ENCODE peak calls at places on chromosomes 7 and 10, in four cellular contexts. J is ovary, T is upper lobe of right lung, L is neuronal stem cell. W is an unnamed sample.

GRCh38 chr7:2175514-2175913 is 57.2 kb downstream of the MAD1L1 start:
- DNase-seq in L (no peak), J (no peak), T (no peak), W (no peak)

GRCh38 chr10:69801094-69801433 is 642 bp upstream of the COL13A1 start:
- DNase-seq in T (peak; percentile 73), J (peak; percentile 30), L (peak; percentile 33), W (no peak)

GRCh38 chr10:98433881-98434732 is 12.6 kb downstream of the HPS1 start:
- DNase-seq in L (no peak), T (no peak), J (no peak), W (no peak)

GRCh38 chr10:70872281-70872680 is 16.1 kb downstream of the PCBD1 start:
- DNase-seq in L (no peak), J (no peak), T (no peak), W (no peak)

GRCh38 chr7:5354460-5355279 is 69.0 kb downstream of the TNRC18 start:
- DNase-seq in L (no peak), T (no peak), J (peak; percentile 67), W (peak; percentile 88)

GRCh38 chr10:28365840-28366239 is 63.0 kb upstream of the MPP7 start:
- DNase-seq in T (no peak), L (no peak), J (no peak), W (no peak)

GRCh38 chr7:47371733-47372368 is 210.1 kb downstream of the TNS3 start:
- DNase-seq in L (no peak), J (peak; percentile 83), T (peak; percentile 91), W (peak; percentile 76)

GRCh38 chr7:94393251-94393758 is 1.4 kb upstream of the COL1A2 start:
- DNase-seq in L (peak; percentile 33), T (no peak), J (peak; percentile 67), W (no peak)

GRCh38 chr7:93011351-93012294 is 106.2 kb downstream of the SAMD9 start:
- DNase-seq in L (no peak), T (no peak), J (no peak), W (no peak)

GRCh38 chr7:8133955-8134733 is 127.8 kb downstream of the ICA1 start:
- DNase-seq in J (no peak), T (no peak), L (no peak), W (no peak)

GRCh38 chr10:34985823-34986222 is 104.3 kb downstream of the CUL2 start:
- DNase-seq in T (no peak), J (peak; percentile 9), L (no peak), W (no peak)

GRCh38 chr10:91800192-91800591 is 2.0 kb downstream of the TNKS2 start:
- DNase-seq in J (no peak), L (no peak), T (no peak), W (no peak)

DNA sequence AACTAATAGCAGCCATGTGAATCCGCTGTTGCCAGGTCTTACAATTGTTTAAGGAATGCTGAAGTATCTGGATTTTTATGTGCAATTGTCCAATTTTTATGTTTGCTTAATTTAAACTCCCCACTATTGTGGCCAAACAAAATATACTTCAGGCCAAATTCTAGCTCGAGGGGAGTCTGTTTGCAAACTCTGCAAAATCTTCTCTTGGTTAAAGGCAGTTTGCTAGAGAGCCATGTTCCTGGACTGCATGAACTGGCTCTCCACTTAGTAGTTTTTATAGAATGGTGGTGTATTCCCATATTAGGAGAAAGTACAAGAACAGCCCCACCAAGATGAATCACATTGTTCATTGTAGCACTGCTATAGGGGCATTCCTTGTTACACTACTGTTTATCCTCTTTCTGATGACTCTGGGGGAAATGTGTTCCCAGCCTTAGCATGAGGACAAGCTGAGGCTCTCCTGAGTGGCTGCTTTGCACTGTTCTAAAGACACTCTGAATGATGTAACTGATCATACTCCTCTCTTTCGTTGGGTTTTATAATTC is 178.0 kb upstream of the GLI3 start:
- DNase-seq in T (no peak), L (no peak), J (no peak), W (no peak)
- H3K27ac ChIP-seq in T (no peak overlapping the region), L (no peak overlapping the region), J (no peak overlapping the region), W (no peak overlapping the region)

GRCh38 chr10:49298990-49299815 is at the start of gene C10orf71:
- DNase-seq in J (no peak), T (no peak), L (no peak), W (no peak)
- H3K27ac ChIP-seq in J (no peak within 1 kb of the TSS), T (no peak within 1 kb of the TSS), L (no peak within 1 kb of the TSS), W (no peak within 1 kb of the TSS)

GRCh38 chr7:137421389-137421788 is 77.9 kb upstream of the PTN start:
- DNase-seq in L (no peak), T (no peak), J (no peak), W (no peak)
- H3K27ac ChIP-seq in L (no peak overlapping the region), T (no peak overlapping the region), J (no peak overlapping the region), W (no peak overlapping the region)

GRCh38 chr7:98315318-98315993 is 34.0 kb downstream of the BRI3 start:
- DNase-seq in L (no peak), J (no peak), T (no peak), W (no peak)
- H3K27ac ChIP-seq in L (no peak overlapping the region), J (no peak overlapping the region), T (no peak overlapping the region), W (no peak overlapping the region)

DNA sequence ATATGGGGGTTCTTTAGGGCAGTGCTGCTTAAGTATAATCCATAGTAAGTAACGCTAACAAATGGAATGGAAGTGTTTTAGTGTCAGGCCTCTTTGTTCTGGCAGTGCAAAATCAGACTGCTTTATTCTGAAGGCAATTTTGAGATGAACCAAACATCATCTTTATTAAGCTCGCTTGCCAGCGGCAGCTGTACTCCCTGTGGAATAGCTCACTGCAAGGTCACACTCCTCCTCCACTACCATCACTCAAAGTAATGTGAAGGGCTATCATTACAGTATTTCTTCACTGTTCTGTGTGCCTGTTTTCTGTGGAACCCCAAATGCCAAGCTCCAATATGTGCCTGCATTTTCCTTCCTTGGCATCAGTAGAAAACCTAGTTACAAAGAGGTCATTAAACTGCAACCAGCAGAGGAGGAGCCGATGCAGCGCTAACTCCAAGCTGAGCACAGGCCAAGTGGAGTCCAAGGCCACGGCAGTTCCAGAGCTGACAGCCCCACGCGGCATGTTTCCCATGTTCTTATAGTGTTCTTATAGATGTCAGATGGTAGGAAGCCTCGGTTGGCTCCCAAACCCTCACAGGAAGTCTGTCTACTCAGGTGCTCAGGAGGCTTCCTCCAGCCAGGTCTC is 21.4 kb downstream of the BCCIP start:
- DNase-seq in J (peak; percentile 48), L (no peak), T (no peak), W (no peak)
- H3K27ac ChIP-seq in J (peak overlapping the region; percentile 63), L (no peak overlapping the region), T (no peak overlapping the region), W (no peak overlapping the region)

DNA sequence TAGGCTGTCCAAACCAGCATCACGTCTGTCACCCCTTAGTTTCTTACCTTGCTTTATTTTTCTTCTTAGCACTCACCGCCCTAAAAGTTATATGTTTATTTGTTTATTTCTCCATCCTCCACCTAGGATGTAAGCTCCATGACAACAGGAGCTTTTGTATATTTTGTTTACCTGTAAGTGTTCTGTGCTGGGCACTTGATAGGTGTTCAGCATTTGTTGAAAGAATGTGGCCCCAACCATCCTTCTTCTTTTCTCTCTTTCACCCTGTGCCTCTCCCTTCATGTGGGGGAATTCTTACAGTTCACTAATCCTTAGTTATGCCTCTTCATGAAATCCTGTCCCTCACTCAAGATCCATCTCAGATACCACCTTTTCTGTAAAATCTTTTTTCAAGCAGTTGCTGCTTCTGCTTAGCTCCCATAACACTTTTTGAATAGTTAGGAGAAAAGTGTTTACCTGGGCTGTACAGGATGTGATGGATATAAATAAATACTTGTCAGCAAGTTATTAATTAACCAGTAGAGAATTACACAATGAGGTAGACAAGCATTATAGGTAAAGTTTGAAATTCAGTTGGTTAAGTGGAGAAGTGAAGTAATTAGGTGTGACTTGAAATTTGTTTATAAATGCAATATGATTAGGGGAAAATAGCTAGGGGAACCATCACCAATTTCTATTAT is 9.7 kb downstream of the AHR start:
- DNase-seq in L (no peak), T (no peak), J (no peak), W (no peak)
- H3K27ac ChIP-seq in L (no peak overlapping the region), T (peak overlapping the region; percentile 75), J (no peak overlapping the region), W (no peak overlapping the region)

GRCh38 chr10:67735430-67735829 is 39.4 kb upstream of the CTNNA3 start:
- DNase-seq in J (no peak), T (no peak), L (no peak), W (no peak)
- H3K27ac ChIP-seq in J (no peak overlapping the region), T (no peak overlapping the region), L (no peak overlapping the region), W (no peak overlapping the region)

GRCh38 chr7:90988996-90989765 is 275.1 kb upstream of the FZD1 start:
- DNase-seq in T (no peak), J (no peak), L (no peak), W (no peak)
- H3K27ac ChIP-seq in T (no peak overlapping the region), J (no peak overlapping the region), L (no peak overlapping the region), W (no peak overlapping the region)

W was measured in prostate gland.